ENCODE peak calls at places on chromosomes 5 and 9, in eight cellular contexts. T is breast epithelium, E is sigmoid colon, L is cardiac muscle cell, Q is psoas muscle, X is WERI-Rb-1, I is lower lobe of right lung, C is right cardiac atrium. O is an unnamed sample.

GRCh38 chr9:127873223-127873691 is 4.2 kb downstream of the AK1 start:
- DNase-seq in I (no peak), L (no peak), C (peak; percentile 37), Q (no peak), T (no peak), X (no peak), E (peak; percentile 65), O (no peak)

GRCh38 chr9:130181645-130182044 is 9.4 kb downstream of the NCS1 start:
- DNase-seq in L (no peak), Q (no peak), T (no peak), C (no peak), X (no peak), E (no peak), I (no peak), O (no peak)

GRCh38 chr5:77064040-77064439 is 23.0 kb downstream of the ZBED3 start:
- DNase-seq in Q (no peak), T (no peak), X (no peak), I (no peak), C (no peak), L (no peak), E (no peak), O (no peak)

GRCh38 chr5:34007116-34007674 is 655 bp downstream of the AMACR start:
- DNase-seq in X (no peak), Q (no peak), T (no peak), L (peak; percentile 20), C (no peak), E (no peak), I (no peak), O (peak; percentile 6)

GRCh38 chr5:173010021-173010420 is 26.4 kb downstream of the ATP6V0E1 start:
- DNase-seq in C (no peak), L (no peak), I (no peak), X (no peak), E (no peak), Q (no peak), T (no peak), O (no peak)

GRCh38 chr9:136762221-136762691 is 2.1 kb downstream of the LCN15 start:
- DNase-seq in Q (peak; percentile 52), C (no peak), E (no peak), I (peak; percentile 38), T (no peak), X (no peak), L (no peak), O (no peak)

GRCh38 chr9:92722386-92723298 is 42.0 kb downstream of the BICD2 start:
- DNase-seq in Q (no peak), C (no peak), I (peak; percentile 51), X (no peak), T (no peak), E (no peak), L (no peak), O (no peak)

GRCh38 chr5:73673161-73673591 is 47.2 kb downstream of the ARHGEF28 start:
- DNase-seq in I (no peak), Q (no peak), E (no peak), L (no peak), C (no peak), X (no peak), T (no peak), O (no peak)

GRCh38 chr5:158979749-158980521 is 119.8 kb downstream of the EBF1 start:
- DNase-seq in T (no peak), X (no peak), Q (peak; percentile 76), L (peak; percentile 14), I (no peak), C (peak; percentile 65), E (peak; percentile 76), O (no peak)

GRCh38 chr9:132210472-132211145 is 48.8 kb downstream of the NTNG2 start:
- DNase-seq in I (no peak), Q (no peak), L (no peak), T (no peak), X (no peak), C (no peak), E (no peak), O (no peak)

GRCh38 chr9:98445576-98445975 is 190.1 kb upstream of the TBC1D2 start:
- DNase-seq in T (no peak), Q (no peak), I (no peak), C (no peak), X (peak; percentile 58), E (no peak), L (no peak), O (no peak)

GRCh38 chr5:137254695-137255094 is 244.4 kb downstream of the SPOCK1 start:
- DNase-seq in X (no peak), Q (no peak), C (no peak), I (no peak), E (no peak), L (no peak), T (no peak), O (no peak)

GRCh38 chr9:73349476-73349875 is 197.8 kb downstream of the ANXA1 start:
- DNase-seq in T (no peak), X (no peak), Q (no peak), L (no peak), E (no peak), C (no peak), I (no peak), O (no peak)

GRCh38 chr9:20513126-20513913 is 109.0 kb downstream of the MLLT3 start:
- DNase-seq in Q (no peak), L (no peak), X (no peak), E (no peak), I (no peak), C (no peak), T (no peak), O (no peak)

GRCh38 chr9:73133042-73133651 is 18.5 kb upstream of the ANXA1 start:
- DNase-seq in I (no peak), X (no peak), Q (no peak), E (no peak), C (no peak), L (no peak), T (no peak), O (peak; percentile 24)

GRCh38 chr5:149175346-149176113 is 34.2 kb downstream of the ABLIM3 start:
- DNase-seq in Q (peak; percentile 89), I (peak; percentile 49), X (no peak), T (no peak), L (no peak), E (no peak), C (peak; percentile 78), O (no peak)

GRCh38 chr9:136095495-136096058 is 488 bp upstream of the NACC2 start:
- DNase-seq in T (no peak), X (peak; percentile 28), Q (no peak), E (no peak), I (peak; percentile 74), L (peak; percentile 52), C (no peak), O (no peak)

GRCh38 chr5:115379622-115380344 is 83.3 kb upstream of the CCDC112 start:
- DNase-seq in E (no peak), L (no peak), C (no peak), I (no peak), Q (no peak), T (no peak), X (no peak), O (no peak)

GRCh38 chr9:125200216-125201047 is at the start of gene RABEPK:
- DNase-seq in X (peak; percentile 97), T (peak; percentile 91), C (peak; percentile 96), I (peak; percentile 96), Q (peak; percentile 96), L (peak; percentile 96), E (peak; percentile 98), O (peak; percentile 92)

GRCh38 chr5:125703616-125704015 is 719.6 kb upstream of the GRAMD2B start:
- DNase-seq in E (no peak), T (no peak), X (no peak), C (no peak), L (no peak), Q (no peak), I (no peak), O (no peak)

GRCh38 chr9:121122450-121123032 is 47.8 kb downstream of the CNTRL start:
- DNase-seq in C (no peak), I (no peak), E (no peak), X (no peak), T (no peak), Q (no peak), L (no peak), O (no peak)

GRCh38 chr5:40832345-40832744 is 2.7 kb downstream of the RPL37 start:
- DNase-seq in I (no peak), T (no peak), X (no peak), Q (no peak), C (no peak), L (no peak), E (no peak), O (no peak)
- H3K4me3 ChIP-seq in I (no peak overlapping the region), T (no peak overlapping the region), X (no peak overlapping the region), Q (no peak overlapping the region), C (no peak overlapping the region), L (no peak overlapping the region), E (no peak overlapping the region), O (no peak overlapping the region)

DNA sequence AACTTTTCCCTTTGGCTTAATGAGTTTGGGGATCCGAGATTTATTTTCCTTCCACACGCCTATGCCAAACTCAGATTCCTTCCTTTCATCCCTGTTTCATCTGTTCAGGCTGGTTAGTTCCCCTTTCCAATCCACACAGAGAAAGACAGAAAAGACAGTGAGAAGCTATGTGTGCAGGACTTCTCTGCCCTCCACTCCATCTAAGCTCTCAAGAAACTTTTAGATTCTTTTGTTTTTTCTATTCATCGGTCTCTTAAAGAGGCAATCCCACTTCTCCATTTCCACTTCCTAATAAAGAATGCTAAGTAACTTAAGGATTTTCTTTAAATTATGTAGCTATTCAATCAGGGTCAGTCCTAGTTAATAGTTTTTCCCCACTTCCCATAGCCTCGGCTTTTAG is 11.2 kb downstream of the ITGA1 start:
- DNase-seq in E (no peak), I (no peak), X (no peak), Q (no peak), T (no peak), L (no peak), C (no peak), O (no peak)
- H3K27ac ChIP-seq in E (peak overlapping the region; percentile 96), I (peak overlapping the region; percentile 93), X (no peak overlapping the region), Q (peak overlapping the region; percentile 94), T (peak overlapping the region; percentile 91), L (peak overlapping the region; percentile 94), C (peak overlapping the region; percentile 90), O (peak overlapping the region; percentile 88)

GRCh38 chr5:14183187-14183939 is 40.2 kb downstream of the TRIO start:
- DNase-seq in L (no peak), T (no peak), E (no peak), I (no peak), X (no peak), C (no peak), Q (no peak), O (no peak)
- H3K4me3 ChIP-seq in L (no peak overlapping the region), T (no peak overlapping the region), E (peak overlapping the region; percentile 36), I (no peak overlapping the region), X (no peak overlapping the region), C (no peak overlapping the region), Q (no peak overlapping the region), O (no peak overlapping the region)

DNA sequence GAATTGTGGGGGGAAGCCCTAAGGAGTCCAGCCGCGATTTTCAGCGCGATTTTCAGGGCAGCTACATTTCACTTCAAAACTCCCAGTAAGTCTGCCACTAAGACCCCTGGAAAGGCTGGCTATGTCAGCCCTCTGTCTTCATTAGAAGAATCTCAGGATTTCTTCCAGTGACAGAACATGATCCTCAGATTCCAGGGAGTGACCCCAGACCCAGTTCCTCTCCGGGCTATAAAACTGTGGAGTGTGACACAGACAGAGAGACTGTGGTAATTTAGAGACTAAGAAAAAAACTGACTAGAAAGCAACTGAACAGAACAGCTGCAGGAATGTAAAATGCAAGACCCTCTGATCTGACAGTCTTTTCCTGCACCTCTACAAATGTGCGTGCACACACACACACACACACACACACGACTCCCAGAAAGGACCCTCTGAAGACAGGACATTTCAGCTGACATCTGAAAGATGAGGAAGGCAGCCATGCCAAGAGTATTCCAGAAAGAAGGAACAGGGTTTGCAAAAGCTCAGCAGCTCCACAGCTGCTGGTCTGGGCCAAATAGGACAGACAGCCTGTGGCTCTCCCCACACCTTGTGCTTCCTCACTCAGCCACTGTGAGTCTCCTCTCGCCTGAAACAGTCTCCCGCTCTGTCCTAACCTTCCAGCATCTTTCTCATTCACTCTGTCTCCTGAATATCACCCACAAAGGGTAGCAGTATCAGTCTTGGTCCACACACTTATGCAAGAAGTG is 188.9 kb downstream of the PALM2AKAP2 start:
- DNase-seq in L (peak; percentile 11), X (peak; percentile 36), I (no peak), Q (no peak), T (no peak), E (no peak), C (no peak), O (no peak)
- H3K27ac ChIP-seq in L (peak overlapping the region; percentile 13), X (no peak overlapping the region), I (peak overlapping the region; percentile 64), Q (peak overlapping the region; percentile 8), T (no peak overlapping the region), E (peak overlapping the region; percentile 15), C (peak overlapping the region; percentile 73), O (no peak overlapping the region)